ENCODE peak calls at places on chromosomes 2 and 18, in ten cellular contexts. One of them, this sample, is unnamed.

GRCh38 chr2:1717129-1717528 is 27.2 kb downstream of the PXDN start:
- DNase-seq in stomach: no peak
- DNase-seq in IMR-90: no peak
- DNase-seq in sigmoid colon: peak; percentile 76
- DNase-seq in ascending aorta: peak; percentile 70
- DNase-seq in HepG2: no peak
- DNase-seq in neural progenitor cell: peak; percentile 61
- DNase-seq in adrenal gland: no peak
- DNase-seq in left ventricle myocardium inferior: no peak
- DNase-seq in body of pancreas: peak; percentile 74
- DNase-seq in this sample: no peak

GRCh38 chr2:13681936-13682335 is 950.6 kb upstream of the LRATD1 start:
- DNase-seq in sigmoid colon: no peak
- DNase-seq in stomach: no peak
- DNase-seq in left ventricle myocardium inferior: no peak
- DNase-seq in body of pancreas: no peak
- DNase-seq in neural progenitor cell: no peak
- DNase-seq in IMR-90: peak; percentile 42
- DNase-seq in adrenal gland: no peak
- DNase-seq in ascending aorta: no peak
- DNase-seq in HepG2: no peak
- DNase-seq in this sample: no peak

GRCh38 chr2:100302585-100302892 is 19.8 kb downstream of the LONRF2 start:
- DNase-seq in ascending aorta: no peak
- DNase-seq in adrenal gland: no peak
- DNase-seq in stomach: no peak
- DNase-seq in HepG2: no peak
- DNase-seq in body of pancreas: no peak
- DNase-seq in neural progenitor cell: no peak
- DNase-seq in left ventricle myocardium inferior: no peak
- DNase-seq in sigmoid colon: no peak
- DNase-seq in IMR-90: no peak
- DNase-seq in this sample: no peak

GRCh38 chr2:10471956-10472355 is 23.8 kb upstream of the ODC1 start:
- DNase-seq in neural progenitor cell: peak; percentile 32
- DNase-seq in IMR-90: no peak
- DNase-seq in sigmoid colon: no peak
- DNase-seq in left ventricle myocardium inferior: no peak
- DNase-seq in HepG2: no peak
- DNase-seq in stomach: no peak
- DNase-seq in body of pancreas: no peak
- DNase-seq in adrenal gland: no peak
- DNase-seq in ascending aorta: peak; percentile 27
- DNase-seq in this sample: no peak

GRCh38 chr18:56740645-56741044 is 89.5 kb downstream of the WDR7 start:
- DNase-seq in sigmoid colon: no peak
- DNase-seq in body of pancreas: no peak
- DNase-seq in left ventricle myocardium inferior: no peak
- DNase-seq in IMR-90: no peak
- DNase-seq in ascending aorta: no peak
- DNase-seq in HepG2: no peak
- DNase-seq in neural progenitor cell: no peak
- DNase-seq in adrenal gland: no peak
- DNase-seq in stomach: no peak
- DNase-seq in this sample: no peak

GRCh38 chr2:239928457-239929350 is 96.4 kb downstream of the NDUFA10 start:
- DNase-seq in adrenal gland: peak; percentile 46
- DNase-seq in left ventricle myocardium inferior: peak; percentile 13
- DNase-seq in HepG2: no peak
- DNase-seq in sigmoid colon: peak; percentile 61
- DNase-seq in ascending aorta: peak; percentile 58
- DNase-seq in neural progenitor cell: peak; percentile 56
- DNase-seq in body of pancreas: no peak
- DNase-seq in IMR-90: no peak
- DNase-seq in stomach: peak; percentile 23
- DNase-seq in this sample: no peak

GRCh38 chr18:47772374-47773248 is 157.8 kb downstream of the SMAD2 start:
- DNase-seq in stomach: peak; percentile 78
- DNase-seq in neural progenitor cell: peak; percentile 64
- DNase-seq in left ventricle myocardium inferior: peak; percentile 38
- DNase-seq in adrenal gland: peak; percentile 85
- DNase-seq in body of pancreas: peak; percentile 64
- DNase-seq in IMR-90: peak; percentile 42
- DNase-seq in ascending aorta: no peak
- DNase-seq in sigmoid colon: no peak
- DNase-seq in HepG2: peak; percentile 29
- DNase-seq in this sample: peak; percentile 58

GRCh38 chr2:11473604-11474440 is 7.9 kb upstream of the E2F6 start:
- DNase-seq in IMR-90: no peak
- DNase-seq in left ventricle myocardium inferior: no peak
- DNase-seq in sigmoid colon: no peak
- DNase-seq in stomach: no peak
- DNase-seq in adrenal gland: no peak
- DNase-seq in body of pancreas: no peak
- DNase-seq in neural progenitor cell: peak; percentile 85
- DNase-seq in ascending aorta: no peak
- DNase-seq in HepG2: no peak
- DNase-seq in this sample: no peak

GRCh38 chr2:226985227-226985946 is 149.5 kb downstream of the RHBDD1 start:
- DNase-seq in left ventricle myocardium inferior: no peak
- DNase-seq in body of pancreas: peak; percentile 62
- DNase-seq in sigmoid colon: no peak
- DNase-seq in stomach: no peak
- DNase-seq in adrenal gland: peak; percentile 80
- DNase-seq in IMR-90: peak; percentile 83
- DNase-seq in ascending aorta: no peak
- DNase-seq in neural progenitor cell: peak; percentile 69
- DNase-seq in HepG2: peak; percentile 72
- DNase-seq in this sample: peak; percentile 29

GRCh38 chr2:168849610-168850009 is 40.6 kb downstream of the SPC25 start:
- DNase-seq in sigmoid colon: no peak
- DNase-seq in HepG2: peak; percentile 73
- DNase-seq in stomach: peak; percentile 33
- DNase-seq in ascending aorta: no peak
- DNase-seq in left ventricle myocardium inferior: peak; percentile 23
- DNase-seq in IMR-90: peak; percentile 16
- DNase-seq in body of pancreas: peak; percentile 81
- DNase-seq in adrenal gland: peak; percentile 86
- DNase-seq in neural progenitor cell: peak; percentile 43
- DNase-seq in this sample: peak; percentile 44

GRCh38 chr2:58030789-58031188 is 15.8 kb upstream of the VRK2 start:
- DNase-seq in left ventricle myocardium inferior: no peak
- DNase-seq in neural progenitor cell: no peak
- DNase-seq in ascending aorta: no peak
- DNase-seq in stomach: no peak
- DNase-seq in adrenal gland: no peak
- DNase-seq in body of pancreas: no peak
- DNase-seq in HepG2: peak; percentile 21
- DNase-seq in IMR-90: peak; percentile 57
- DNase-seq in sigmoid colon: no peak
- DNase-seq in this sample: no peak
- TF ChIP-seq CTCF in left ventricle myocardium inferior: no peak
- TF ChIP-seq CTCF in neural progenitor cell: no peak
- TF ChIP-seq CTCF in ascending aorta: no peak
- TF ChIP-seq CTCF in stomach: no peak
- TF ChIP-seq CTCF in adrenal gland: no peak
- TF ChIP-seq CTCF in body of pancreas: no peak
- TF ChIP-seq CTCF in HepG2: no peak
- TF ChIP-seq CTCF in IMR-90: no peak
- TF ChIP-seq CTCF in sigmoid colon: no peak
- TF ChIP-seq CTCF in this sample: no peak

GRCh38 chr2:134132487-134132857 is 121.4 kb upstream of the MGAT5 start:
- DNase-seq in stomach: no peak
- DNase-seq in IMR-90: no peak
- DNase-seq in HepG2: peak; percentile 80
- DNase-seq in sigmoid colon: no peak
- DNase-seq in neural progenitor cell: no peak
- DNase-seq in adrenal gland: peak; percentile 43
- DNase-seq in ascending aorta: peak; percentile 5
- DNase-seq in left ventricle myocardium inferior: no peak
- DNase-seq in body of pancreas: no peak
- DNase-seq in this sample: no peak

GRCh38 chr2:134134313-134134706 is 119.6 kb upstream of the MGAT5 start:
- DNase-seq in sigmoid colon: no peak
- DNase-seq in ascending aorta: peak; percentile 35
- DNase-seq in adrenal gland: no peak
- DNase-seq in body of pancreas: no peak
- DNase-seq in left ventricle myocardium inferior: no peak
- DNase-seq in HepG2: no peak
- DNase-seq in stomach: no peak
- DNase-seq in IMR-90: no peak
- DNase-seq in neural progenitor cell: peak; percentile 26
- DNase-seq in this sample: no peak

GRCh38 chr2:134134827-134135226 is 119.0 kb upstream of the MGAT5 start:
- DNase-seq in neural progenitor cell: no peak
- DNase-seq in left ventricle myocardium inferior: no peak
- DNase-seq in IMR-90: no peak
- DNase-seq in body of pancreas: no peak
- DNase-seq in adrenal gland: no peak
- DNase-seq in HepG2: no peak
- DNase-seq in sigmoid colon: no peak
- DNase-seq in ascending aorta: no peak
- DNase-seq in stomach: no peak
- DNase-seq in this sample: no peak

GRCh38 chr2:134131681-134132486 is 122.0 kb upstream of the MGAT5 start:
- DNase-seq in left ventricle myocardium inferior: no peak
- DNase-seq in stomach: no peak
- DNase-seq in HepG2: no peak
- DNase-seq in adrenal gland: peak; percentile 45
- DNase-seq in neural progenitor cell: no peak
- DNase-seq in ascending aorta: no peak
- DNase-seq in IMR-90: no peak
- DNase-seq in sigmoid colon: no peak
- DNase-seq in body of pancreas: no peak
- DNase-seq in this sample: no peak

GRCh38 chr2:134133622-134134312 is 120.1 kb upstream of the MGAT5 start:
- DNase-seq in neural progenitor cell: no peak
- DNase-seq in stomach: no peak
- DNase-seq in body of pancreas: no peak
- DNase-seq in adrenal gland: peak; percentile 47
- DNase-seq in left ventricle myocardium inferior: peak; percentile 52
- DNase-seq in sigmoid colon: no peak
- DNase-seq in HepG2: no peak
- DNase-seq in ascending aorta: peak; percentile 35
- DNase-seq in IMR-90: no peak
- DNase-seq in this sample: no peak
- H3K4me1 ChIP-seq in neural progenitor cell: peaks cover 22% of the 10 kb centered on the region
- H3K4me1 ChIP-seq in stomach: peaks cover 86% of the 10 kb centered on the region
- H3K4me1 ChIP-seq in body of pancreas: peaks cover 52% of the 10 kb centered on the region
- H3K4me1 ChIP-seq in adrenal gland: peaks cover 12% of the 10 kb centered on the region
- H3K4me1 ChIP-seq in left ventricle myocardium inferior: peaks cover 86% of the 10 kb centered on the region
- H3K4me1 ChIP-seq in sigmoid colon: peaks cover 8% of the 10 kb centered on the region
- H3K4me1 ChIP-seq in HepG2: peaks cover 41% of the 10 kb centered on the region
- H3K4me1 ChIP-seq in ascending aorta: peaks cover 18% of the 10 kb centered on the region
- H3K4me1 ChIP-seq in IMR-90: peaks cover 16% of the 10 kb centered on the region
- H3K4me1 ChIP-seq in this sample: peaks cover 26% of the 10 kb centered on the region

GRCh38 chr18:48951448-48952286 is 902 bp upstream of the SMAD7 start:
- DNase-seq in IMR-90: peak; percentile 86
- DNase-seq in HepG2: peak; percentile 82
- DNase-seq in sigmoid colon: peak; percentile 95
- DNase-seq in adrenal gland: peak; percentile 94
- DNase-seq in left ventricle myocardium inferior: peak; percentile 88
- DNase-seq in neural progenitor cell: peak; percentile 92
- DNase-seq in ascending aorta: peak; percentile 93
- DNase-seq in body of pancreas: peak; percentile 93
- DNase-seq in stomach: peak; percentile 90
- DNase-seq in this sample: peak; percentile 66
- TF ChIP-seq CTCF in IMR-90: peak; percentile 31
- TF ChIP-seq CTCF in HepG2: peak; percentile 27
- TF ChIP-seq CTCF in sigmoid colon: no peak
- TF ChIP-seq CTCF in adrenal gland: peak; percentile 10
- TF ChIP-seq CTCF in left ventricle myocardium inferior: peak; percentile 43
- TF ChIP-seq CTCF in neural progenitor cell: peak; percentile 46
- TF ChIP-seq CTCF in ascending aorta: peak; percentile 55
- TF ChIP-seq CTCF in body of pancreas: peak; percentile 44
- TF ChIP-seq CTCF in stomach: no peak
- TF ChIP-seq CTCF in this sample: no peak

DNA sequence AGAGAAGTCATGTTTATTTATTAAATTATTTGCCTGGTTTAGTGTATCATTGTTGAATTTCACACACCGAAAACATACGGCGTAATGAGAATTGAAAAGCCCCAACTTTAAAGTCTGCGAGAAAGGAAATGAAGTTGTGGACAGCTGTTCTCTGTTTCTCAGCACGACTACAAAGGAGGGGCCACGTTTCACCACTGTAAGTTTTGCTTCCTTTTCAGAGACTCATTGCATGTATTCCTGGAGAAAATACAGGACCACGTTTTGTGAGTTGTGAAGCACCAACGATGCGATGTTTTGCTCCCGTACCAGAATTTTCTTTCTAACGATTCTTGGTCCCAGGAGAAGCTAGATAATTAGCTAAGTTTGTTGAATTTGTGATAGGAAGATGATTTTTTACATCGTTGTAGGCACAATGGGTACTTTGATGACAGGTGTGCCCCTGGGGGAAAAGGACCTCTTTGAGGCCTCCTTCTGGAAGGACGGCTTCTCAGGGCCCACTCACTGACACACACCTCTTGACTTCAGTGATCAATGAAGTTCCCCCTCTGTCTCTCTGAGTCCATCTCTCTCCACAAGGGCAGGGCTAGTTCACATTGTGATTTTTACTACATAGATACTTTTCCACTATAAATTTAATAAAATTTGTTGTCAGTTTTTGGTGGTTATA is 23.7 kb upstream of the ACKR3 start:
- DNase-seq in neural progenitor cell: no peak
- DNase-seq in IMR-90: no peak
- DNase-seq in stomach: no peak
- DNase-seq in adrenal gland: no peak
- DNase-seq in sigmoid colon: no peak
- DNase-seq in ascending aorta: no peak
- DNase-seq in left ventricle myocardium inferior: no peak
- DNase-seq in HepG2: no peak
- DNase-seq in body of pancreas: no peak
- DNase-seq in this sample: no peak
- H3K4me1 ChIP-seq in neural progenitor cell: no peaks in the 10 kb centered on the region
- H3K4me1 ChIP-seq in IMR-90: no peaks in the 10 kb centered on the region
- H3K4me1 ChIP-seq in stomach: no peaks in the 10 kb centered on the region
- H3K4me1 ChIP-seq in adrenal gland: no peaks in the 10 kb centered on the region
- H3K4me1 ChIP-seq in sigmoid colon: peaks cover 13% of the 10 kb centered on the region
- H3K4me1 ChIP-seq in ascending aorta: peaks cover 3% of the 10 kb centered on the region
- H3K4me1 ChIP-seq in left ventricle myocardium inferior: peaks cover 9% of the 10 kb centered on the region
- H3K4me1 ChIP-seq in HepG2: no peaks in the 10 kb centered on the region
- H3K4me1 ChIP-seq in body of pancreas: no peaks in the 10 kb centered on the region
- H3K4me1 ChIP-seq in this sample: no peaks in the 10 kb centered on the region

GRCh38 chr2:19158211-19158610 is 200.2 kb downstream of the OSR1 start:
- DNase-seq in ascending aorta: no peak
- DNase-seq in adrenal gland: no peak
- DNase-seq in HepG2: no peak
- DNase-seq in sigmoid colon: no peak
- DNase-seq in neural progenitor cell: no peak
- DNase-seq in left ventricle myocardium inferior: no peak
- DNase-seq in body of pancreas: no peak
- DNase-seq in stomach: no peak
- DNase-seq in IMR-90: peak; percentile 19
- DNase-seq in this sample: no peak
- TF ChIP-seq CTCF in ascending aorta: no peak
- TF ChIP-seq CTCF in adrenal gland: no peak
- TF ChIP-seq CTCF in HepG2: no peak
- TF ChIP-seq CTCF in sigmoid colon: no peak
- TF ChIP-seq CTCF in neural progenitor cell: no peak
- TF ChIP-seq CTCF in left ventricle myocardium inferior: peak; percentile 12
- TF ChIP-seq CTCF in body of pancreas: no peak
- TF ChIP-seq CTCF in stomach: no peak
- TF ChIP-seq CTCF in IMR-90: peak; percentile 13
- TF ChIP-seq CTCF in this sample: no peak

This sample was measured in Caco-2.